ENCODE peak calls at places on chromosomes 4 and X, in five cellular contexts. P, G, H, R and M are unnamed samples.

GRCh38 chrX:72304877-72305276 is 837 bp downstream of the CITED1 start:
- DNase-seq in P (no peak), G (peak), H (no peak), R (no peak), M (no peak)

GRCh38 chr4:26454961-26455360 is 35.3 kb downstream of the CCKAR start:
- DNase-seq in P (no peak), G (no peak), H (no peak), R (no peak), M (no peak)

GRCh38 chrX:109911046-109911445 is 91.9 kb upstream of the TMEM164 start:
- DNase-seq in P (no peak), G (peak), H (no peak), R (no peak), M (no peak)

GRCh38 chr4:182854466-182854865 is 62.7 kb downstream of the DCTD start:
- DNase-seq in P (no peak), G (no peak), H (no peak), R (no peak), M (no peak)

GRCh38 chrX:5242091-5242790 is 986.4 kb downstream of the NLGN4X start:
- DNase-seq in P (no peak), G (peak), H (no peak), R (no peak), M (peak)

GRCh38 chr4:128517096-128517738 is 229.6 kb upstream of the PGRMC2 start:
- DNase-seq in P (no peak), G (no peak), H (no peak), R (no peak), M (no peak)

GRCh38 chr4:156193800-156194199 is 240.1 kb upstream of the CTSO start:
- DNase-seq in P (no peak), G (no peak), H (no peak), R (no peak), M (no peak)

GRCh38 chr4:39637572-39638357 is 900 bp downstream of the SMIM14 start:
- DNase-seq in P (peak), G (peak), H (peak), R (peak), M (peak)

GRCh38 chr4:173934201-173934600 is 349.3 kb downstream of the FBXO8 start:
- DNase-seq in P (no peak), G (no peak), H (no peak), R (no peak), M (no peak)

GRCh38 chr4:87839309-87839946 is 6.7 kb downstream of the MEPE start:
- DNase-seq in P (peak), G (no peak), H (peak), R (peak), M (no peak)

GRCh38 chr4:992297-993110 is 700 bp downstream of the SLC26A1 start:
- DNase-seq in P (peak), G (no peak), H (no peak), R (no peak), M (no peak)